ENCODE peak calls at places on chromosomes 12 and 14, in nine cellular contexts. One of them, this sample, is unnamed.

GRCh38 chr12:104546575-104546974 is 89.8 kb downstream of the CHST11 start:
- DNase-seq in mucosa of gallbladder: no peak
- DNase-seq in Kasumi-1: peak
- DNase-seq in NCI-H1694: no peak
- DNase-seq in BE2C: no peak
- DNase-seq in CD4-positive, alpha-beta T cell: no peak
- DNase-seq in T-helper 1 cell: no peak
- DNase-seq in stimulated activated CD8-positive, alpha-beta memory T cell treated with anti-CD3 and anti-CD28 coated beads, Interleukin-4, amount 100 ng/mL, for 1 hour: no peak
- DNase-seq in HFFc6: no peak
- DNase-seq in this sample: no peak

GRCh38 chr14:58631720-58632119 is 6.0 kb upstream of the DACT1 start:
- DNase-seq in mucosa of gallbladder: no peak
- DNase-seq in Kasumi-1: no peak
- DNase-seq in NCI-H1694: no peak
- DNase-seq in BE2C: no peak
- DNase-seq in CD4-positive, alpha-beta T cell: no peak
- DNase-seq in T-helper 1 cell: no peak
- DNase-seq in stimulated activated CD8-positive, alpha-beta memory T cell treated with anti-CD3 and anti-CD28 coated beads, Interleukin-4, amount 100 ng/mL, for 1 hour: no peak
- DNase-seq in HFFc6: no peak
- DNase-seq in this sample: no peak

GRCh38 chr12:65308001-65308400 is 29.5 kb downstream of the MSRB3 start:
- DNase-seq in mucosa of gallbladder: no peak
- DNase-seq in Kasumi-1: peak
- DNase-seq in NCI-H1694: no peak
- DNase-seq in BE2C: no peak
- DNase-seq in CD4-positive, alpha-beta T cell: no peak
- DNase-seq in T-helper 1 cell: no peak
- DNase-seq in stimulated activated CD8-positive, alpha-beta memory T cell treated with anti-CD3 and anti-CD28 coated beads, Interleukin-4, amount 100 ng/mL, for 1 hour: no peak
- DNase-seq in HFFc6: peak
- DNase-seq in this sample: no peak

GRCh38 chr14:92785601-92786426 is 8.3 kb upstream of the GOLGA5 start:
- DNase-seq in mucosa of gallbladder: peak
- DNase-seq in Kasumi-1: no peak
- DNase-seq in NCI-H1694: no peak
- DNase-seq in BE2C: no peak
- DNase-seq in CD4-positive, alpha-beta T cell: no peak
- DNase-seq in T-helper 1 cell: no peak
- DNase-seq in stimulated activated CD8-positive, alpha-beta memory T cell treated with anti-CD3 and anti-CD28 coated beads, Interleukin-4, amount 100 ng/mL, for 1 hour: no peak
- DNase-seq in HFFc6: peak
- DNase-seq in this sample: no peak

GRCh38 chr12:80580254-80580653 is 127.2 kb upstream of the MYF6 start:
- DNase-seq in mucosa of gallbladder: no peak
- DNase-seq in Kasumi-1: no peak
- DNase-seq in NCI-H1694: no peak
- DNase-seq in BE2C: no peak
- DNase-seq in CD4-positive, alpha-beta T cell: no peak
- DNase-seq in T-helper 1 cell: no peak
- DNase-seq in stimulated activated CD8-positive, alpha-beta memory T cell treated with anti-CD3 and anti-CD28 coated beads, Interleukin-4, amount 100 ng/mL, for 1 hour: no peak
- DNase-seq in HFFc6: peak
- DNase-seq in this sample: no peak

GRCh38 chr12:132886529-132887477 is 602 bp downstream of the CHFR start:
- DNase-seq in mucosa of gallbladder: no peak
- DNase-seq in Kasumi-1: no peak
- DNase-seq in NCI-H1694: no peak
- DNase-seq in BE2C: no peak
- DNase-seq in CD4-positive, alpha-beta T cell: no peak
- DNase-seq in T-helper 1 cell: no peak
- DNase-seq in stimulated activated CD8-positive, alpha-beta memory T cell treated with anti-CD3 and anti-CD28 coated beads, Interleukin-4, amount 100 ng/mL, for 1 hour: no peak
- DNase-seq in HFFc6: no peak
- DNase-seq in this sample: peak

GRCh38 chr12:15122349-15122748 is 98.9 kb downstream of the RERG start:
- DNase-seq in mucosa of gallbladder: no peak
- DNase-seq in Kasumi-1: no peak
- DNase-seq in NCI-H1694: no peak
- DNase-seq in BE2C: no peak
- DNase-seq in CD4-positive, alpha-beta T cell: no peak
- DNase-seq in T-helper 1 cell: no peak
- DNase-seq in stimulated activated CD8-positive, alpha-beta memory T cell treated with anti-CD3 and anti-CD28 coated beads, Interleukin-4, amount 100 ng/mL, for 1 hour: no peak
- DNase-seq in HFFc6: no peak
- DNase-seq in this sample: no peak

GRCh38 chr12:58509116-58509885 is 411.0 kb downstream of the LRIG3 start:
- DNase-seq in mucosa of gallbladder: no peak
- DNase-seq in Kasumi-1: no peak
- DNase-seq in NCI-H1694: no peak
- DNase-seq in BE2C: no peak
- DNase-seq in CD4-positive, alpha-beta T cell: no peak
- DNase-seq in T-helper 1 cell: no peak
- DNase-seq in stimulated activated CD8-positive, alpha-beta memory T cell treated with anti-CD3 and anti-CD28 coated beads, Interleukin-4, amount 100 ng/mL, for 1 hour: no peak
- DNase-seq in HFFc6: peak
- DNase-seq in this sample: no peak

GRCh38 chr12:10136637-10137205 is 6.7 kb upstream of the CLEC7A start:
- DNase-seq in mucosa of gallbladder: no peak
- DNase-seq in Kasumi-1: no peak
- DNase-seq in NCI-H1694: no peak
- DNase-seq in BE2C: no peak
- DNase-seq in CD4-positive, alpha-beta T cell: no peak
- DNase-seq in T-helper 1 cell: no peak
- DNase-seq in stimulated activated CD8-positive, alpha-beta memory T cell treated with anti-CD3 and anti-CD28 coated beads, Interleukin-4, amount 100 ng/mL, for 1 hour: no peak
- DNase-seq in HFFc6: no peak
- DNase-seq in this sample: no peak

GRCh38 chr12:105573574-105573973 is 243.1 kb downstream of the C12orf75 start:
- DNase-seq in mucosa of gallbladder: no peak
- DNase-seq in Kasumi-1: no peak
- DNase-seq in NCI-H1694: no peak
- DNase-seq in BE2C: no peak
- DNase-seq in CD4-positive, alpha-beta T cell: no peak
- DNase-seq in T-helper 1 cell: no peak
- DNase-seq in stimulated activated CD8-positive, alpha-beta memory T cell treated with anti-CD3 and anti-CD28 coated beads, Interleukin-4, amount 100 ng/mL, for 1 hour: no peak
- DNase-seq in HFFc6: no peak
- DNase-seq in this sample: no peak

This sample was measured in activated T-helper 9 cell treated with anti-CD3 and anti-CD28 coated beads, Interleukin-2, amount 50 U/mL, for 16 hours.